ENCODE peak calls at places on chromosomes 4 and X, in five cellular contexts. One of them, this sample, is unnamed.

GRCh38 chr4:184288451-184289178 is 70.9 kb upstream of the ENPP6 start:
- DNase-seq in activated CD8-positive, alpha-beta memory T cell treated with anti-CD3 and anti-CD28 coated beads for 48 hours: no peak
- DNase-seq in epithelial cell of prostate: no peak
- DNase-seq in NCI-H2107: peak; percentile 15
- DNase-seq in glutamatergic neuron: no peak
- DNase-seq in this sample: no peak

GRCh38 chr4:83917572-83917971 is 381.7 kb downstream of the GPAT3 start:
- DNase-seq in activated CD8-positive, alpha-beta memory T cell treated with anti-CD3 and anti-CD28 coated beads for 48 hours: no peak
- DNase-seq in epithelial cell of prostate: no peak
- DNase-seq in NCI-H2107: no peak
- DNase-seq in glutamatergic neuron: no peak
- DNase-seq in this sample: no peak

GRCh38 chr4:75831856-75832405 is 70.3 kb downstream of the PPEF2 start:
- DNase-seq in activated CD8-positive, alpha-beta memory T cell treated with anti-CD3 and anti-CD28 coated beads for 48 hours: no peak
- DNase-seq in epithelial cell of prostate: no peak
- DNase-seq in NCI-H2107: peak; percentile 9
- DNase-seq in glutamatergic neuron: no peak
- DNase-seq in this sample: peak; percentile 59

GRCh38 chrX:31962256-31962655 is 890.4 kb upstream of the FTHL17 start:
- DNase-seq in activated CD8-positive, alpha-beta memory T cell treated with anti-CD3 and anti-CD28 coated beads for 48 hours: no peak
- DNase-seq in epithelial cell of prostate: no peak
- DNase-seq in NCI-H2107: no peak
- DNase-seq in glutamatergic neuron: no peak
- DNase-seq in this sample: no peak

GRCh38 chr4:60683953-60684352 is 516.2 kb upstream of the ADGRL3 start:
- DNase-seq in activated CD8-positive, alpha-beta memory T cell treated with anti-CD3 and anti-CD28 coated beads for 48 hours: no peak
- DNase-seq in epithelial cell of prostate: no peak
- DNase-seq in NCI-H2107: no peak
- DNase-seq in glutamatergic neuron: no peak
- DNase-seq in this sample: no peak

GRCh38 chr4:174550541-174550940 is 28.3 kb upstream of the HPGD start:
- DNase-seq in activated CD8-positive, alpha-beta memory T cell treated with anti-CD3 and anti-CD28 coated beads for 48 hours: no peak
- DNase-seq in epithelial cell of prostate: no peak
- DNase-seq in NCI-H2107: no peak
- DNase-seq in glutamatergic neuron: no peak
- DNase-seq in this sample: no peak

GRCh38 chr4:73573794-73574528 is 46.3 kb downstream of the RASSF6 start:
- DNase-seq in activated CD8-positive, alpha-beta memory T cell treated with anti-CD3 and anti-CD28 coated beads for 48 hours: no peak
- DNase-seq in epithelial cell of prostate: peak; percentile 10
- DNase-seq in NCI-H2107: peak; percentile 71
- DNase-seq in glutamatergic neuron: peak; percentile 70
- DNase-seq in this sample: peak; percentile 56

GRCh38 chr4:168580228-168580627 is 83.4 kb downstream of the PALLD start:
- DNase-seq in activated CD8-positive, alpha-beta memory T cell treated with anti-CD3 and anti-CD28 coated beads for 48 hours: no peak
- DNase-seq in epithelial cell of prostate: no peak
- DNase-seq in NCI-H2107: no peak
- DNase-seq in glutamatergic neuron: no peak
- DNase-seq in this sample: no peak

GRCh38 chrX:74923942-74924448 is 1.3 kb downstream of the NEXMIF start:
- DNase-seq in activated CD8-positive, alpha-beta memory T cell treated with anti-CD3 and anti-CD28 coated beads for 48 hours: no peak
- DNase-seq in epithelial cell of prostate: no peak
- DNase-seq in NCI-H2107: no peak
- DNase-seq in glutamatergic neuron: no peak
- DNase-seq in this sample: peak; percentile 45

GRCh38 chr4:15756361-15756861 is 21.7 kb upstream of the CD38 start:
- DNase-seq in activated CD8-positive, alpha-beta memory T cell treated with anti-CD3 and anti-CD28 coated beads for 48 hours: no peak
- DNase-seq in epithelial cell of prostate: peak; percentile 57
- DNase-seq in NCI-H2107: no peak
- DNase-seq in glutamatergic neuron: no peak
- DNase-seq in this sample: no peak

GRCh38 chr4:133483600-133484246 is 334.6 kb downstream of the PCDH10 start:
- DNase-seq in activated CD8-positive, alpha-beta memory T cell treated with anti-CD3 and anti-CD28 coated beads for 48 hours: no peak
- DNase-seq in epithelial cell of prostate: no peak
- DNase-seq in NCI-H2107: peak; percentile 2
- DNase-seq in glutamatergic neuron: no peak
- DNase-seq in this sample: no peak

This sample was measured in aorta.